ENCODE peak calls at places on chromosomes 13 and 19, in six cellular contexts. Z is naive thymus-derived CD4-positive, alpha-beta T cell; O is GM20000; B is GM19239; H is AML-193; T is amniotic stem cell. W is an unnamed sample.

GRCh38 chr13:52845334-52845761 is 3.1 kb downstream of the PCDH8 start:
- DNase-seq in Z (no peak), O (no peak), B (no peak), H (no peak), T (no peak), W (no peak)

GRCh38 chr19:52022193-52022592 is 6.0 kb downstream of the ZNF614 start:
- DNase-seq in Z (no peak), O (no peak), B (no peak), H (no peak), T (no peak), W (no peak)

GRCh38 chr13:26821766-26822165 is 61.2 kb upstream of the GPR12 start:
- DNase-seq in Z (no peak), O (no peak), B (no peak), H (no peak), T (no peak), W (no peak)

GRCh38 chr19:48746738-48747575 is at the start of gene IZUMO1:
- DNase-seq in Z (peak), O (peak), B (peak), H (no peak), T (peak), W (no peak)

GRCh38 chr19:34943861-34944573 is 17.3 kb downstream of the ZNF30 start:
- DNase-seq in Z (no peak), O (no peak), B (no peak), H (no peak), T (no peak), W (no peak)

GRCh38 chr19:53982611-53983010 is 8.8 kb upstream of the CACNG6 start:
- DNase-seq in Z (no peak), O (no peak), B (no peak), H (no peak), T (no peak), W (no peak)

GRCh38 chr13:26400545-26400944 is 146.6 kb downstream of the CDK8 start:
- DNase-seq in Z (no peak), O (no peak), B (no peak), H (no peak), T (no peak), W (no peak)

GRCh38 chr13:68176486-68176885 is 946.4 kb upstream of the PCDH9 start:
- DNase-seq in Z (no peak), O (no peak), B (no peak), H (no peak), T (peak), W (no peak)

GRCh38 chr19:29309637-29310036 is 96.7 kb upstream of the UQCRFS1 start:
- DNase-seq in Z (no peak), O (no peak), B (no peak), H (no peak), T (no peak), W (no peak)

GRCh38 chr13:26929971-26930730 is 169.6 kb upstream of the GPR12 start:
- DNase-seq in Z (peak), O (peak), B (peak), H (peak), T (peak), W (peak)

GRCh38 chr13:71358218-71358617 is 508.8 kb downstream of the DACH1 start:
- DNase-seq in Z (no peak), O (no peak), B (no peak), H (no peak), T (no peak), W (no peak)

GRCh38 chr19:28940751-28941500 is 272.0 kb downstream of the UQCRFS1 start:
- DNase-seq in Z (no peak), O (no peak), B (no peak), H (no peak), T (no peak), W (no peak)

GRCh38 chr13:86383151-86383550 is 583.9 kb upstream of the SLITRK6 start:
- DNase-seq in Z (no peak), O (no peak), B (no peak), H (no peak), T (no peak), W (no peak)

GRCh38 chr13:111947876-111948275 is 119.1 kb upstream of the SOX1 start:
- DNase-seq in Z (no peak), O (no peak), B (no peak), H (no peak), T (no peak), W (no peak)

GRCh38 chr19:7679017-7679720 is 1.5 kb upstream of the TRAPPC5 start:
- DNase-seq in Z (peak), O (peak), B (peak), H (peak), T (no peak), W (peak)

GRCh38 chr13:35470671-35471465 is 5.6 kb downstream of the MAB21L1 start:
- DNase-seq in Z (no peak), O (no peak), B (no peak), H (no peak), T (peak), W (no peak)

GRCh38 chr19:45419396-45419795 is 4.3 kb downstream of the ERCC1 start:
- DNase-seq in Z (no peak), O (peak), B (peak), H (peak), T (no peak), W (peak)

GRCh38 chr19:13275016-13275722 is 125.0 kb downstream of the IER2 start:
- DNase-seq in Z (no peak), O (no peak), B (no peak), H (no peak), T (no peak), W (no peak)

GRCh38 chr13:111245781-111246384 is 74.6 kb upstream of the TEX29 start:
- DNase-seq in Z (no peak), O (no peak), B (no peak), H (no peak), T (peak), W (no peak)